ENCODE peak calls at places on chromosomes 5 and 9, in ten cellular contexts. Z is fibroblast of mammary gland, M is 8988T, S is aorta, G is renal cortical epithelial cell, C is upper lobe of left lung, Y is right cardiac atrium, J is epithelial cell of esophagus, X is substantia nigra, V is IMR-90. D is an unnamed sample.

GRCh38 chr9:130663258-130664171 is 879 bp upstream of the PRDM12 start:
- DNase-seq in Z (no peak), M (peak; percentile 46), S (no peak), G (no peak), C (no peak), Y (no peak), J (no peak), X (no peak), V (no peak), D (peak; percentile 92)

GRCh38 chr5:10288600-10289213 is 19.0 kb downstream of the CMBL start:
- DNase-seq in Z (no peak), M (no peak), S (no peak), G (peak; percentile 97), C (peak; percentile 87), Y (peak; percentile 33), J (peak; percentile 75), X (no peak), V (no peak), D (no peak)

GRCh38 chr9:131714161-131714646 is 25.7 kb downstream of the RAPGEF1 start:
- DNase-seq in Z (peak; percentile 92), M (no peak), S (peak; percentile 87), G (peak; percentile 92), C (peak; percentile 63), Y (peak; percentile 81), J (peak; percentile 96), X (no peak), V (peak; percentile 91), D (peak; percentile 90)

GRCh38 chr5:109644829-109645228 is 44.9 kb upstream of the MAN2A1 start:
- DNase-seq in Z (no peak), M (no peak), S (no peak), G (no peak), C (no peak), Y (no peak), J (no peak), X (no peak), V (no peak), D (peak; percentile 27)

GRCh38 chr5:17081142-17081541 is 136.3 kb upstream of the BASP1 start:
- DNase-seq in Z (peak; percentile 34), M (no peak), S (no peak), G (no peak), C (no peak), Y (no peak), J (no peak), X (no peak), V (no peak), D (no peak)

GRCh38 chr5:132656774-132657355 is 1.1 kb upstream of the IL13 start:
- DNase-seq in Z (no peak), M (no peak), S (no peak), G (no peak), C (no peak), Y (no peak), J (no peak), X (no peak), V (no peak), D (no peak)

GRCh38 chr5:167534131-167534530 is 757.3 kb upstream of the WWC1 start:
- DNase-seq in Z (no peak), M (no peak), S (no peak), G (no peak), C (no peak), Y (no peak), J (no peak), X (no peak), V (no peak), D (no peak)

GRCh38 chr9:135371535-135371934 is 108.0 kb upstream of the PPP1R26 start:
- DNase-seq in Z (no peak), M (no peak), S (no peak), G (no peak), C (no peak), Y (no peak), J (no peak), X (no peak), V (no peak), D (no peak)

GRCh38 chr9:6944896-6945295 is 187.1 kb downstream of the KDM4C start:
- DNase-seq in Z (peak; percentile 56), M (no peak), S (no peak), G (peak; percentile 39), C (no peak), Y (no peak), J (peak; percentile 47), X (no peak), V (peak; percentile 53), D (peak; percentile 73)

GRCh38 chr9:31140316-31140715 is 1244.1 kb upstream of the ACO1 start:
- DNase-seq in Z (peak; percentile 59), M (no peak), S (no peak), G (peak; percentile 41), C (no peak), Y (no peak), J (peak; percentile 76), X (no peak), V (no peak), D (peak; percentile 51)

GRCh38 chr9:118473527-118473926 is 769.3 kb downstream of the TLR4 start:
- DNase-seq in Z (no peak), M (no peak), S (no peak), G (peak; percentile 27), C (no peak), Y (no peak), J (no peak), X (no peak), V (no peak), D (no peak)

GRCh38 chr9:95409650-95410426 is 92.3 kb upstream of the FANCC start:
- DNase-seq in Z (peak; percentile 89), M (no peak), S (no peak), G (peak; percentile 98), C (no peak), Y (no peak), J (peak; percentile 87), X (no peak), V (peak; percentile 90), D (no peak)

GRCh38 chr9:117932585-117932984 is 228.4 kb downstream of the TLR4 start:
- DNase-seq in Z (no peak), M (no peak), S (no peak), G (no peak), C (no peak), Y (no peak), J (no peak), X (no peak), V (no peak), D (no peak)

GRCh38 chr5:73367650-73368049 is 80.9 kb downstream of the FOXD1 start:
- DNase-seq in Z (no peak), M (no peak), S (no peak), G (peak; percentile 67), C (no peak), Y (no peak), J (no peak), X (no peak), V (peak; percentile 39), D (no peak)

GRCh38 chr9:127182901-127183746 is 60.7 kb upstream of the ANGPTL2 start:
- DNase-seq in Z (peak; percentile 61), M (no peak), S (peak; percentile 75), G (peak; percentile 27), C (no peak), Y (no peak), J (no peak), X (no peak), V (no peak), D (no peak)

GRCh38 chr9:6479959-6480358 is 67.0 kb downstream of the UHRF2 start:
- DNase-seq in Z (no peak), M (no peak), S (no peak), G (no peak), C (no peak), Y (no peak), J (no peak), X (no peak), V (no peak), D (no peak)

GRCh38 chr9:87783180-87783579 is 57.3 kb downstream of the CTSL start:
- DNase-seq in Z (no peak), M (no peak), S (no peak), G (no peak), C (no peak), Y (no peak), J (no peak), X (no peak), V (no peak), D (no peak)

GRCh38 chr9:101220341-101220740 is 164.5 kb downstream of the BAAT start:
- DNase-seq in Z (no peak), M (no peak), S (no peak), G (no peak), C (no peak), Y (no peak), J (no peak), X (no peak), V (no peak), D (no peak)

GRCh38 chr5:32711693-32712462 is 757 bp downstream of the NPR3 start:
- DNase-seq in Z (peak; percentile 31), M (peak; percentile 21), S (peak; percentile 85), G (no peak), C (no peak), Y (peak; percentile 56), J (peak; percentile 52), X (no peak), V (peak; percentile 49), D (peak; percentile 90)

GRCh38 chr9:94097788-94098413 is 13.6 kb downstream of the PTPDC1 start:
- DNase-seq in Z (peak; percentile 96), M (no peak), S (no peak), G (peak; percentile 77), C (no peak), Y (no peak), J (peak; percentile 91), X (no peak), V (peak; percentile 95), D (peak; percentile 87)

GRCh38 chr9:20623021-20623747 is 885 bp upstream of the MLLT3 start:
- DNase-seq in Z (no peak), M (no peak), S (no peak), G (no peak), C (peak; percentile 34), Y (peak; percentile 30), J (peak; percentile 52), X (no peak), V (peak; percentile 0), D (no peak)

GRCh38 chr5:179300834-179301233 is 44.4 kb downstream of the ADAMTS2 start:
- DNase-seq in Z (peak; percentile 57), M (no peak), S (peak; percentile 75), G (no peak), C (no peak), Y (peak; percentile 78), J (no peak), X (no peak), V (no peak), D (peak; percentile 87)

GRCh38 chr5:6462671-6463070 is 14.0 kb downstream of the UBE2QL1 start:
- DNase-seq in Z (no peak), M (no peak), S (no peak), G (no peak), C (no peak), Y (no peak), J (no peak), X (no peak), V (no peak), D (no peak)

GRCh38 chr9:63817622-63818518 is 1467.1 kb downstream of the FOXD4L5 start:
- DNase-seq in Z (no peak), M (peak; percentile 20), S (peak; percentile 88), G (no peak), C (peak; percentile 72), Y (peak; percentile 39), J (no peak), X (no peak), V (peak; percentile 8), D (peak; percentile 84)

GRCh38 chr9:32265037-32265436 is 119.4 kb upstream of the ACO1 start:
- DNase-seq in Z (no peak), M (no peak), S (no peak), G (peak; percentile 1), C (no peak), Y (no peak), J (no peak), X (no peak), V (no peak), D (no peak)

GRCh38 chr5:14386882-14387575 is 194.6 kb upstream of the OTULINL start:
- DNase-seq in Z (no peak), M (no peak), S (no peak), G (no peak), C (no peak), Y (no peak), J (no peak), X (no peak), V (peak; percentile 20), D (peak; percentile 72)

GRCh38 chr5:93076096-93076495 is 504.9 kb downstream of the NR2F1-AS1 start:
- DNase-seq in Z (peak; percentile 35), M (no peak), S (no peak), G (no peak), C (no peak), Y (no peak), J (no peak), X (no peak), V (peak; percentile 77), D (no peak)

GRCh38 chr5:135449608-135450007 is 2.5 kb upstream of the DCANP1 start:
- DNase-seq in Z (no peak), M (no peak), S (peak; percentile 68), G (no peak), C (peak; percentile 18), Y (no peak), J (no peak), X (no peak), V (no peak), D (no peak)

D was measured in osteoblast.